ENCODE peak calls at places on chromosomes 13 and 19, in four cellular contexts. One of them, this sample, is unnamed.

GRCh38 chr13:70107498-70108271 is at the start of gene ATXN8OS:
- DNase-seq in HL-60: no peak
- DNase-seq in K562: no peak
- DNase-seq in GM12878: no peak
- DNase-seq in this sample: no peak

GRCh38 chr13:46386996-46387851 is at the start of gene RUBCNL:
- DNase-seq in HL-60: no peak
- DNase-seq in K562: no peak
- DNase-seq in GM12878: no peak
- DNase-seq in this sample: peak

GRCh38 chr19:45613926-45614725 is 12.1 kb upstream of the GPR4 start:
- DNase-seq in HL-60: peak
- DNase-seq in K562: no peak
- DNase-seq in GM12878: peak
- DNase-seq in this sample: no peak

GRCh38 chr19:41492843-41493242 is 49.9 kb downstream of the ERICH4 start:
- DNase-seq in HL-60: no peak
- DNase-seq in K562: no peak
- DNase-seq in GM12878: no peak
- DNase-seq in this sample: no peak

GRCh38 chr13:73039201-73040108 is 19.4 kb upstream of the KLF5 start:
- DNase-seq in HL-60: no peak
- DNase-seq in K562: no peak
- DNase-seq in GM12878: no peak
- DNase-seq in this sample: no peak

GRCh38 chr13:30526612-30527217 is 61.0 kb upstream of the HMGB1 start:
- DNase-seq in HL-60: no peak
- DNase-seq in K562: no peak
- DNase-seq in GM12878: no peak
- DNase-seq in this sample: no peak

GRCh38 chr13:85204668-85205344 is 594.4 kb downstream of the SLITRK6 start:
- DNase-seq in HL-60: no peak
- DNase-seq in K562: no peak
- DNase-seq in GM12878: no peak
- DNase-seq in this sample: no peak

GRCh38 chr19:18650048-18650435 is 13.2 kb downstream of the KLHL26 start:
- DNase-seq in HL-60: no peak
- DNase-seq in K562: no peak
- DNase-seq in GM12878: no peak
- DNase-seq in this sample: no peak

GRCh38 chr19:23399443-23399842 is 4.2 kb upstream of the ZNF91 start:
- DNase-seq in HL-60: no peak
- DNase-seq in K562: no peak
- DNase-seq in GM12878: no peak
- DNase-seq in this sample: no peak

GRCh38 chr19:23393121-23393520 is 2.1 kb downstream of the ZNF91 start:
- DNase-seq in HL-60: no peak
- DNase-seq in K562: no peak
- DNase-seq in GM12878: no peak
- DNase-seq in this sample: no peak

GRCh38 chr19:23391239-23391638 is 4.0 kb downstream of the ZNF91 start:
- DNase-seq in HL-60: no peak
- DNase-seq in K562: no peak
- DNase-seq in GM12878: no peak
- DNase-seq in this sample: no peak

GRCh38 chr19:23392706-23393105 is 2.6 kb downstream of the ZNF91 start:
- DNase-seq in HL-60: no peak
- DNase-seq in K562: no peak
- DNase-seq in GM12878: no peak
- DNase-seq in this sample: no peak

DNA sequence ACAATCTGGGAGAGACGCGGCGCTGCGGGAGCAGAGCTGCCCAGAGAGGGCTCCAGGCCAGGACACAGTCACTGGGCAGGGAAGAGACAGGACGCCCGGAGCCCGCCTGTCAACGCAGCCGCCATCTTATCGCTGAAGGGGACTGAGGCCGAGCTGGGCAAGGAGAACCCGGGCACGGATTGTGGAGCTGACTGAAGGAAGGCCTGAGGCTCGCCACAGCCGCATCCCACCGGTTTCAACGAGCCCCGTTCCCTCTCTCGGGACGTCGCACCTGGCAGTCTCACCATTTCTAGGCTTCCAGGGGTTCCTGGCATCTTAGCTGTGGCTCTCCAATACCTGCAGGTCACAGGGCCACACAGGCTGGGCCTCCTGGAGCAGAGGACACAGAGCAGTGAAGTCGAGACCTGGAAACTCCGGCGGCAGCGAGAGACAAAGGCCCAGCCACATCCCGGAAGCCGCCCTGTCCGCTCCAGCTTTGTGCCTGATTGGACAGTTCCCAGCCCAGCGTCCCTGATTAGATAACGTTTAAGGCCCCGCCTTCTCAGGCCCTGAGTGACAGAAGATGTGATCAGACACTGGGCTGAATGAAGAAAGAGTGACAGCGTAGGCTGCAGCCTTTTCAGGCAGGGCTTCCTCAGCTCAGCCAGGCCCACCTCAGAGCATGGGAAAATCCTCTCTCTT is at the start of gene ZNF91:
- DNase-seq in HL-60: peak
- DNase-seq in K562: peak
- DNase-seq in GM12878: peak
- DNase-seq in this sample: peak
- TF ChIP-seq SPI1 in HL-60: no peak
- TF ChIP-seq SPI1 in K562: no peak
- TF ChIP-seq SPI1 in GM12878: no peak
- TF ChIP-seq SPI1 in this sample: no peak

GRCh38 chr19:10855879-10856522 is 7.8 kb downstream of the C19orf38 start:
- DNase-seq in HL-60: no peak
- DNase-seq in K562: no peak
- DNase-seq in GM12878: no peak
- DNase-seq in this sample: no peak
- TF ChIP-seq SPI1 in HL-60: no peak
- TF ChIP-seq SPI1 in K562: no peak
- TF ChIP-seq SPI1 in GM12878: no peak
- TF ChIP-seq SPI1 in this sample: no peak

DNA sequence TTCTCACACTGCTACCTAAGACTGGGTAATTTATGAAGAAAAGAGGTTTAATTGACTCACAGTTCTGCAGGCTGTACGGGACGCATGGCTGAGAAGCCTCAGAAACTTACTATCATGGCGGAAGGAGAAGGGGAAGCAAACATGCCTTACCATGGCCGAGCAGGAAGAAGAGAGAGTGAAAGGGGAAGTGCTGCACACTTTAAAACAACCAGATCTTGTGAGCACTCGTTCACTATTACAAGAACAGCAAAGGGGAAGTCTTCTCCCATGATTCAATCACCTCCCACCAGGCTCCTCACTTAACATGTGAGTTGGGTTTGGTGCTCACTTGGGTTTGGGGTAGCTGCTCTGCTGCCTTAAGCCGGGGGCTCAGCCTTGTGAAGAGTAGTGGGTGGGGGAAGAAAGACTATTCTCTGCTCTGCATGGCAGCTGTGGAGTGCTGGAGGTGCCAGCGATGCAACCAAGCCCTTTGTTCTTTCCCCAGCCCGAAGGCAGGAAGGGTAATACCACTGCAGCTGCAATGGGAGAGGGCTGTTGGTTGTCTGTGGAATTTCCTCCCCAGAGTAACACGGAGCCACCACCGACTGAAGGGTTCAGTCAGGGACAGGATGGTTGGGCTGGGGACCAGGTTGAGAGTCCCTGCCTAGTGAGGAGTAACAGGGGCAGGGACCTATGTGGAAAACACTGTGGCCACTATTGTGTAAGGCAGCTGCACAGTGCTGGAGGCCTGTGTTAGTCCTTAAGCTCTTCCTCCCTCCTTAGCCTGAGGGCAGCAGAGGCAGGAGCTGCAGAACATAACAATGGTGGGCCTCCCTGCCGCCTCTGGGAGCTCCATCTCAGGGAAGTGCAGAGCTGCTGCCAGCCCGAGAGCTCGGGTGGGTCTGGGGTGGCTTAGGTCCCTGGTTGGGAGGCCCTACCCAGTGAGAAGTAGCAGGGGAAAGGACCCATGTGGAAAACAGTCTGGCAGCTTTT is 1262.5 kb downstream of the EFNB2 start:
- DNase-seq in HL-60: peak
- DNase-seq in K562: no peak
- DNase-seq in GM12878: no peak
- DNase-seq in this sample: no peak
- TF ChIP-seq SPI1 in HL-60: peak
- TF ChIP-seq SPI1 in K562: no peak
- TF ChIP-seq SPI1 in GM12878: peak
- TF ChIP-seq SPI1 in this sample: peak

GRCh38 chr13:27821566-27821965 is 29.3 kb downstream of the GSX1 start:
- DNase-seq in HL-60: no peak
- DNase-seq in K562: no peak
- DNase-seq in GM12878: no peak
- DNase-seq in this sample: no peak

GRCh38 chr13:27822873-27823311 is 30.6 kb downstream of the GSX1 start:
- DNase-seq in HL-60: no peak
- DNase-seq in K562: no peak
- DNase-seq in GM12878: no peak
- DNase-seq in this sample: no peak

GRCh38 chr13:27822258-27822872 is 30.1 kb downstream of the GSX1 start:
- DNase-seq in HL-60: no peak
- DNase-seq in K562: no peak
- DNase-seq in GM12878: no peak
- DNase-seq in this sample: no peak

GRCh38 chr13:27824121-27824520 is 31.8 kb downstream of the GSX1 start:
- DNase-seq in HL-60: no peak
- DNase-seq in K562: no peak
- DNase-seq in GM12878: no peak
- DNase-seq in this sample: no peak

GRCh38 chr13:27820524-27821482 is 28.5 kb downstream of the GSX1 start:
- DNase-seq in HL-60: no peak
- DNase-seq in K562: no peak
- DNase-seq in GM12878: no peak
- DNase-seq in this sample: no peak
- TF ChIP-seq SPI1 in HL-60: no peak
- TF ChIP-seq SPI1 in K562: no peak
- TF ChIP-seq SPI1 in GM12878: no peak
- TF ChIP-seq SPI1 in this sample: no peak